ENCODE peak calls at places on chromosomes 13 and 19, in six cellular contexts. One of them, this sample, is unnamed.

GRCh38 chr19:464146-464545 is 3.3 kb upstream of the SHC2 start:
- DNase-seq in SK-N-SH: no peak
- DNase-seq in HepG2: no peak
- DNase-seq in A549: no peak
- DNase-seq in GM12878: no peak
- DNase-seq in K562: no peak
- DNase-seq in this sample: no peak

GRCh38 chr13:50161052-50161451 is 145.8 kb downstream of the KCNRG start:
- DNase-seq in GM12878: no peak
- DNase-seq in A549: no peak
- DNase-seq in HepG2: peak; percentile 26
- DNase-seq in K562: peak; percentile 10
- DNase-seq in SK-N-SH: no peak
- DNase-seq in this sample: no peak

GRCh38 chr19:30406220-30406944 is 34.2 kb downstream of the ZNF536 start:
- DNase-seq in K562: peak; percentile 15
- DNase-seq in A549: peak; percentile 69
- DNase-seq in HepG2: peak; percentile 10
- DNase-seq in SK-N-SH: peak; percentile 56
- DNase-seq in GM12878: no peak
- DNase-seq in this sample: peak; percentile 47

GRCh38 chr19:43504426-43505185 is at the start of gene PHLDB3:
- DNase-seq in GM12878: no peak
- DNase-seq in HepG2: peak; percentile 38
- DNase-seq in SK-N-SH: peak; percentile 70
- DNase-seq in A549: no peak
- DNase-seq in K562: no peak
- DNase-seq in this sample: no peak

GRCh38 chr13:83816081-83816480 is 66.2 kb downstream of the SLITRK1 start:
- DNase-seq in K562: no peak
- DNase-seq in A549: no peak
- DNase-seq in HepG2: no peak
- DNase-seq in GM12878: no peak
- DNase-seq in SK-N-SH: no peak
- DNase-seq in this sample: no peak

GRCh38 chr19:4456843-4457653 is 546 bp downstream of the UBXN6 start:
- DNase-seq in K562: peak; percentile 91
- DNase-seq in HepG2: no peak
- DNase-seq in GM12878: no peak
- DNase-seq in SK-N-SH: peak; percentile 98
- DNase-seq in A549: peak; percentile 35
- DNase-seq in this sample: peak; percentile 44

GRCh38 chr19:28213476-28214082 is 999.4 kb downstream of the UQCRFS1 start:
- DNase-seq in GM12878: no peak
- DNase-seq in K562: peak; percentile 22
- DNase-seq in A549: no peak
- DNase-seq in HepG2: no peak
- DNase-seq in SK-N-SH: peak; percentile 22
- DNase-seq in this sample: no peak

GRCh38 chr13:73274147-73274546 is 215.3 kb downstream of the KLF5 start:
- DNase-seq in K562: no peak
- DNase-seq in GM12878: no peak
- DNase-seq in SK-N-SH: no peak
- DNase-seq in HepG2: no peak
- DNase-seq in A549: no peak
- DNase-seq in this sample: no peak

GRCh38 chr13:111035861-111036260 is 79.2 kb upstream of the ARHGEF7 start:
- DNase-seq in K562: no peak
- DNase-seq in A549: no peak
- DNase-seq in SK-N-SH: no peak
- DNase-seq in HepG2: no peak
- DNase-seq in GM12878: no peak
- DNase-seq in this sample: no peak

GRCh38 chr13:48304132-48304876 is 753 bp downstream of the RB1 start:
- DNase-seq in GM12878: peak; percentile 92
- DNase-seq in A549: peak; percentile 6
- DNase-seq in SK-N-SH: peak; percentile 50
- DNase-seq in K562: peak; percentile 28
- DNase-seq in HepG2: peak; percentile 30
- DNase-seq in this sample: no peak

GRCh38 chr13:21402586-21403307 is 56.4 kb downstream of the ZDHHC20 start:
- DNase-seq in A549: peak; percentile 7
- DNase-seq in K562: no peak
- DNase-seq in SK-N-SH: no peak
- DNase-seq in GM12878: no peak
- DNase-seq in HepG2: peak; percentile 67
- DNase-seq in this sample: no peak

GRCh38 chr13:34543836-34544235 is 398.2 kb upstream of the NBEA start:
- DNase-seq in HepG2: no peak
- DNase-seq in A549: no peak
- DNase-seq in SK-N-SH: no peak
- DNase-seq in GM12878: no peak
- DNase-seq in K562: no peak
- DNase-seq in this sample: no peak

GRCh38 chr13:112928958-112929777 is 39.8 kb upstream of the MCF2L start:
- DNase-seq in A549: no peak
- DNase-seq in HepG2: peak; percentile 78
- DNase-seq in SK-N-SH: peak; percentile 80
- DNase-seq in K562: no peak
- DNase-seq in GM12878: no peak
- DNase-seq in this sample: no peak
- TF ChIP-seq CHD2 in A549: no peak
- TF ChIP-seq CHD2 in HepG2: no peak
- TF ChIP-seq CHD2 in SK-N-SH: peak; percentile 38
- TF ChIP-seq CHD2 in K562: no peak
- TF ChIP-seq CHD2 in GM12878: no peak
- TF ChIP-seq CHD2 in this sample: no peak

GRCh38 chr13:30446122-30446500 is 19.6 kb downstream of the HMGB1 start:
- DNase-seq in HepG2: no peak
- DNase-seq in A549: no peak
- DNase-seq in GM12878: no peak
- DNase-seq in K562: no peak
- DNase-seq in SK-N-SH: no peak
- DNase-seq in this sample: no peak
- TF ChIP-seq CHD2 in HepG2: no peak
- TF ChIP-seq CHD2 in A549: no peak
- TF ChIP-seq CHD2 in GM12878: no peak
- TF ChIP-seq CHD2 in K562: no peak
- TF ChIP-seq CHD2 in SK-N-SH: no peak
- TF ChIP-seq CHD2 in this sample: no peak

GRCh38 chr19:5663904-5664303 is 16.4 kb downstream of the MICOS13 start:
- DNase-seq in GM12878: no peak
- DNase-seq in K562: no peak
- DNase-seq in SK-N-SH: no peak
- DNase-seq in A549: no peak
- DNase-seq in HepG2: no peak
- DNase-seq in this sample: no peak
- TF ChIP-seq CHD2 in GM12878: no peak
- TF ChIP-seq CHD2 in K562: no peak
- TF ChIP-seq CHD2 in SK-N-SH: no peak
- TF ChIP-seq CHD2 in A549: no peak
- TF ChIP-seq CHD2 in HepG2: no peak
- TF ChIP-seq CHD2 in this sample: no peak

GRCh38 chr19:57058871-57059270 is 60.9 kb upstream of the USP29 start:
- DNase-seq in HepG2: no peak
- DNase-seq in GM12878: no peak
- DNase-seq in K562: no peak
- DNase-seq in SK-N-SH: no peak
- DNase-seq in A549: no peak
- DNase-seq in this sample: no peak

GRCh38 chr19:57055956-57056355 is 63.8 kb upstream of the USP29 start:
- DNase-seq in A549: no peak
- DNase-seq in SK-N-SH: no peak
- DNase-seq in GM12878: no peak
- DNase-seq in HepG2: no peak
- DNase-seq in K562: no peak
- DNase-seq in this sample: no peak

GRCh38 chr19:57052102-57052501 is 67.7 kb upstream of the USP29 start:
- DNase-seq in A549: no peak
- DNase-seq in GM12878: no peak
- DNase-seq in HepG2: no peak
- DNase-seq in SK-N-SH: no peak
- DNase-seq in K562: no peak
- DNase-seq in this sample: no peak

GRCh38 chr19:57053401-57053800 is 66.4 kb upstream of the USP29 start:
- DNase-seq in A549: no peak
- DNase-seq in K562: no peak
- DNase-seq in SK-N-SH: no peak
- DNase-seq in HepG2: no peak
- DNase-seq in GM12878: no peak
- DNase-seq in this sample: no peak

DNA sequence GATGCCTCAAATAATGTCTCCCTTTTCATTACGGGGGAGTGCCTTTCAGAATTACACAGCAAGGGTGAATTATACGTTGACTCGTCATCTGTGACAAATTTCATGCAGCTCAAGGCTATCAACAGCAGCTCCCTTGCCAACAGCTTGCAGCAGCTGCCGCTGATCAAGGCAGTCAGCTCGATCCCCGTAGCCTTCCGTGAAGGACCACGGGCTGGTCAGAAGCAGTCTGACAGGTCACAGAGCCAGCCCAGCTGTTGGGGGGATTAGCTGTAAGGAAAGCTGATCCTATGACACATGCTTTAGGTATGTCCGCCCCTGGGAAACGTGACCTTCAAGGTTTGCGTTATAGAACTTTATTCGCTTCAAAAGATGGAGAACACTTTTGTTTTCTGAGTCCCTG is 62.8 kb upstream of the USP29 start:
- DNase-seq in K562: no peak
- DNase-seq in SK-N-SH: no peak
- DNase-seq in GM12878: no peak
- DNase-seq in HepG2: no peak
- DNase-seq in A549: no peak
- DNase-seq in this sample: no peak
- TF ChIP-seq CHD2 in K562: no peak
- TF ChIP-seq CHD2 in SK-N-SH: no peak
- TF ChIP-seq CHD2 in GM12878: no peak
- TF ChIP-seq CHD2 in HepG2: no peak
- TF ChIP-seq CHD2 in A549: no peak
- TF ChIP-seq CHD2 in this sample: no peak